ENCODE peak calls at places on chromosomes 5 and 9, in four cellular contexts. U, M, H and J are unnamed samples.

GRCh38 chr9:128103589-128103962 is 24.0 kb downstream of the PTGES2 start:
- DNase-seq in U (no peak), M (no peak), H (no peak), J (no peak)

GRCh38 chr5:4976918-4977317 is 163.2 kb upstream of the ADAMTS16 start:
- DNase-seq in U (no peak), M (no peak), H (no peak), J (no peak)

GRCh38 chr9:136470356-136470755 is 12.5 kb downstream of the SEC16A start:
- DNase-seq in U (no peak), M (no peak), H (no peak), J (no peak)

GRCh38 chr9:35481347-35481975 is 8.4 kb upstream of the RUSC2 start:
- DNase-seq in U (peak; percentile 76), M (peak; percentile 64), H (peak; percentile 50), J (no peak)

GRCh38 chr9:91907387-91908292 is 42.4 kb downstream of the ROR2 start:
- DNase-seq in U (no peak), M (no peak), H (no peak), J (no peak)

GRCh38 chr5:132050136-132050535 is 10.3 kb upstream of the IL3 start:
- DNase-seq in U (no peak), M (no peak), H (no peak), J (no peak)

GRCh38 chr5:76625087-76625860 is 2.1 kb upstream of the F2RL2 start:
- DNase-seq in U (no peak), M (no peak), H (no peak), J (no peak)

GRCh38 chr5:121693864-121694263 is 157.8 kb upstream of the FTMT start:
- DNase-seq in U (peak; percentile 73), M (no peak), H (no peak), J (no peak)

GRCh38 chr5:88660947-88661869 is 221.8 kb downstream of the MEF2C start:
- DNase-seq in U (peak; percentile 52), M (peak; percentile 97), H (no peak), J (peak; percentile 95)

GRCh38 chr5:178336889-178337785 is 104.5 kb upstream of the PHYKPL start:
- DNase-seq in U (no peak), M (no peak), H (no peak), J (no peak)

GRCh38 chr5:29162297-29162696 is 2031.2 kb upstream of the CDH6 start:
- DNase-seq in U (no peak), M (no peak), H (no peak), J (no peak)

GRCh38 chr9:5851445-5851844 is 18.5 kb upstream of the ERMP1 start:
- DNase-seq in U (peak; percentile 95), M (peak; percentile 14), H (no peak), J (no peak)

GRCh38 chr9:118483677-118484076 is 779.5 kb downstream of the TLR4 start:
- DNase-seq in U (no peak), M (no peak), H (no peak), J (no peak)

GRCh38 chr9:136626740-136627642 is 35.7 kb upstream of the EGFL7 start:
- DNase-seq in U (peak; percentile 86), M (no peak), H (no peak), J (no peak)

GRCh38 chr9:132309056-132309455 is 45.7 kb downstream of the SETX start:
- DNase-seq in U (no peak), M (no peak), H (no peak), J (no peak)

GRCh38 chr9:72012642-72013041 is 47.8 kb downstream of the C9orf57 start:
- DNase-seq in U (no peak), M (peak; percentile 67), H (no peak), J (no peak)

GRCh38 chr5:72702881-72703434 is 113.5 kb upstream of the TNPO1 start:
- DNase-seq in U (no peak), M (no peak), H (no peak), J (no peak)